ENCODE peak calls at places on chromosomes 1 and 21, in nine cellular contexts. P is RWPE1; Q is WERI-Rb-1; T is HCT116; G is AG04450; W is HepG2; L is CD8-positive, alpha-beta T cell; N is foreskin keratinocyte; B is CD4-positive, alpha-beta T cell. O is an unnamed sample.

GRCh38 chr1:47482783-47483182 is 44.9 kb downstream of the FOXD2 start:
- DNase-seq in B (no peak), W (no peak), P (no peak), N (no peak), G (no peak), L (no peak), Q (no peak), T (no peak), O (no peak)

GRCh38 chr1:46735708-46736324 is 16.9 kb upstream of the EFCAB14 start:
- DNase-seq in B (no peak), N (peak), Q (no peak), G (peak), P (peak), W (peak), T (peak), L (no peak), O (no peak)

GRCh38 chr21:36134820-36135390 is at the start of gene CBR3:
- DNase-seq in L (no peak), Q (peak), W (no peak), B (peak), G (no peak), P (peak), N (peak), T (no peak), O (peak)

GRCh38 chr1:116556289-116557006 is 14.4 kb downstream of the CD58 start:
- DNase-seq in Q (no peak), W (no peak), L (peak), G (no peak), N (peak), B (peak), P (peak), T (peak), O (peak)

GRCh38 chr1:43620956-43621355 is 29.0 kb upstream of the KDM4A start:
- DNase-seq in Q (no peak), W (no peak), T (no peak), L (no peak), N (no peak), G (no peak), B (no peak), P (no peak), O (no peak)

GRCh38 chr1:207404849-207405525 is 49.1 kb upstream of the CR2 start:
- DNase-seq in L (no peak), B (no peak), G (peak), T (peak), Q (no peak), N (peak), W (peak), P (peak), O (no peak)

GRCh38 chr1:30284226-30284625 is 439.2 kb downstream of the MATN1 start:
- DNase-seq in Q (no peak), T (no peak), N (no peak), G (no peak), L (no peak), P (no peak), B (no peak), W (no peak), O (peak)

GRCh38 chr1:234226819-234227165 is 146.5 kb upstream of the COA6 start:
- DNase-seq in Q (peak), N (no peak), L (no peak), W (no peak), P (no peak), B (no peak), T (no peak), G (no peak), O (no peak)

GRCh38 chr1:229420765-229421164 is 13.1 kb downstream of the ACTA1 start:
- DNase-seq in T (peak), G (no peak), P (no peak), N (no peak), L (no peak), B (no peak), W (no peak), Q (peak), O (no peak)

GRCh38 chr1:226061793-226062557 is 541 bp upstream of the H3-3A start:
- DNase-seq in L (peak), G (no peak), N (peak), P (peak), Q (peak), W (peak), B (peak), T (no peak), O (peak)

GRCh38 chr1:67690018-67690363 is 5.0 kb downstream of the GADD45A start:
- DNase-seq in Q (no peak), P (no peak), L (no peak), W (no peak), B (no peak), N (no peak), T (no peak), G (no peak), O (no peak)

GRCh38 chr21:42263591-42264131 is 44.7 kb downstream of the ABCG1 start:
- DNase-seq in T (no peak), P (no peak), Q (no peak), L (no peak), W (no peak), B (no peak), N (no peak), G (no peak), O (no peak)

GRCh38 chr1:85575363-85575995 is 5.1 kb upstream of the CCN1 start:
- DNase-seq in N (no peak), G (no peak), L (no peak), Q (no peak), P (no peak), W (no peak), T (no peak), B (no peak), O (no peak)

GRCh38 chr1:67674260-67675011 is 10.6 kb upstream of the GADD45A start:
- DNase-seq in P (no peak), Q (peak), B (peak), T (no peak), N (no peak), W (no peak), L (peak), G (no peak), O (no peak)

GRCh38 chr1:147907786-147908509 is 5.4 kb downstream of the GJA8 start:
- DNase-seq in P (no peak), W (no peak), B (no peak), T (no peak), G (no peak), Q (no peak), N (no peak), L (no peak), O (no peak)

GRCh38 chr1:97353094-97353493 is 567.7 kb downstream of the DPYD start:
- DNase-seq in N (no peak), T (no peak), W (no peak), B (no peak), L (no peak), G (no peak), Q (no peak), P (no peak), O (no peak)

GRCh38 chr1:209751627-209752231 is 4.1 kb upstream of the TRAF3IP3 start:
- DNase-seq in G (no peak), W (no peak), T (no peak), P (no peak), L (no peak), B (no peak), Q (no peak), N (no peak), O (no peak)

GRCh38 chr1:115727706-115728249 is 40.7 kb downstream of the CASQ2 start:
- DNase-seq in N (peak), T (no peak), G (peak), W (peak), L (no peak), Q (no peak), B (no peak), P (no peak), O (peak)

GRCh38 chr1:233075045-233075444 is 124.6 kb downstream of the NTPCR start:
- DNase-seq in Q (no peak), L (no peak), G (peak), N (peak), B (no peak), W (no peak), T (no peak), P (peak), O (no peak)

GRCh38 chr1:12384836-12385456 is 155.1 kb downstream of the VPS13D start:
- DNase-seq in B (no peak), G (no peak), T (no peak), N (no peak), W (no peak), L (no peak), Q (no peak), P (no peak), O (no peak)

GRCh38 chr1:55067022-55067781 is 27.9 kb downstream of the PCSK9 start:
- DNase-seq in L (no peak), N (no peak), W (no peak), Q (no peak), B (no peak), G (no peak), T (no peak), P (no peak), O (peak)

GRCh38 chr21:36320421-36321324 is 676 bp downstream of the MORC3 start:
- DNase-seq in W (peak), G (peak), B (no peak), P (peak), Q (peak), N (peak), T (peak), L (no peak), O (peak)

GRCh38 chr1:17925838-17926237 is 170.7 kb downstream of the ACTL8 start:
- DNase-seq in B (no peak), P (no peak), W (no peak), T (no peak), Q (no peak), L (no peak), N (no peak), G (no peak), O (no peak)

GRCh38 chr1:24051206-24051945 is 60.6 kb downstream of the MYOM3 start:
- DNase-seq in G (no peak), T (no peak), N (no peak), B (no peak), P (no peak), W (no peak), L (no peak), Q (no peak), O (no peak)

GRCh38 chr1:98053471-98054366 is 132.9 kb upstream of the DPYD start:
- DNase-seq in N (peak), W (peak), T (no peak), B (peak), G (no peak), P (peak), L (no peak), Q (peak), O (peak)

GRCh38 chr1:48674641-48675040 is 102.0 kb downstream of the BEND5 start:
- DNase-seq in P (peak), G (no peak), N (peak), T (no peak), Q (no peak), B (no peak), W (no peak), L (no peak), O (no peak)

GRCh38 chr1:50426702-50427085 is 3.5 kb upstream of the DMRTA2 start:
- DNase-seq in N (no peak), B (no peak), Q (no peak), P (no peak), T (no peak), L (no peak), W (no peak), G (no peak), O (no peak)

GRCh38 chr1:115445090-115445489 is 107.0 kb upstream of the NGF start:
- DNase-seq in G (no peak), B (no peak), P (no peak), T (no peak), Q (no peak), L (no peak), N (no peak), W (no peak), O (no peak)

GRCh38 chr21:31201548-31201947 is 142.5 kb downstream of the TIAM1 start:
- DNase-seq in W (no peak), T (no peak), B (no peak), P (no peak), Q (no peak), L (no peak), G (no peak), N (no peak), O (no peak)

GRCh38 chr1:234604726-234605492 is 5.1 kb downstream of the IRF2BP2 start:
- DNase-seq in G (no peak), N (peak), W (no peak), P (no peak), L (no peak), Q (no peak), T (no peak), B (no peak), O (peak)

GRCh38 chr1:204809488-204809887 is 61.2 kb upstream of the NFASC start:
- DNase-seq in G (no peak), T (no peak), P (no peak), W (no peak), N (no peak), B (no peak), L (no peak), Q (no peak), O (no peak)

GRCh38 chr1:167797005-167797404 is 75.2 kb downstream of the MPZL1 start:
- DNase-seq in B (no peak), Q (no peak), W (no peak), L (no peak), T (no peak), P (peak), G (peak), N (peak), O (peak)
- H3K27ac ChIP-seq in B (no peak), Q (no peak), W (no peak), L (no peak), T (no peak), P (peak), G (peak), N (no peak), O (peak)

GRCh38 chr1:60990719-60991100 is 91.7 kb upstream of the NFIA start:
- DNase-seq in B (no peak), Q (peak), P (no peak), T (no peak), L (no peak), G (no peak), W (no peak), N (no peak), O (no peak)
- H3K27ac ChIP-seq in B (no peak), Q (peak), P (no peak), T (no peak), L (no peak), G (no peak), W (no peak), N (no peak), O (peak)

DNA sequence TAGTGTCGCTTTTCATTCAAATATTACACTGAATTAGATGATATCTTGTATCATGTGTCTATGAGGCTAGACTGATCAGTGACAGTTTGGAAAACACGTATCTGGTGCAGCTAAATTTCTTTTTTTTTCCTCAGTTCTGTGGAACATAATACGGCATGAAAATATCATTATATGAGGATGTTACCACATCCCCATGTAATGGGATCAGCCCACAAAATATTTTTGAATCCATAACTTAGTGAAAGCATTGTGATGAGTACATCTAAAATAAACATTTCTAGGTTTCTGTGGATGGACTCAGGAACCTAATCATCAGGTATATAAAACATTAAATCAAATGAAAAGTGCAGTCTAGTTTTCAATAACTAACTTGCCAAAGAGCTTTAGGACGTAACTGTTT is 356.3 kb downstream of the USP25 start:
- DNase-seq in Q (no peak), N (no peak), G (no peak), L (no peak), W (no peak), T (no peak), P (no peak), B (no peak), O (no peak)
- H3K27ac ChIP-seq in Q (no peak), N (no peak), G (no peak), L (no peak), W (no peak), T (no peak), P (no peak), B (no peak), O (no peak)

GRCh38 chr1:40385437-40386310 is 12.1 kb downstream of the SMAP2 start:
- DNase-seq in P (no peak), N (no peak), B (peak), T (no peak), L (no peak), G (no peak), Q (no peak), W (no peak), O (no peak)
- H3K27ac ChIP-seq in P (no peak), N (no peak), B (peak), T (no peak), L (peak), G (no peak), Q (peak), W (peak), O (peak)

GRCh38 chr1:31370021-31370420 is 2.9 kb downstream of the FABP3 start:
- DNase-seq in Q (no peak), G (no peak), P (no peak), L (no peak), T (no peak), B (no peak), N (no peak), W (no peak), O (no peak)

GRCh38 chr1:31372961-31373896 is at the start of gene FABP3:
- DNase-seq in L (no peak), P (peak), T (no peak), G (no peak), N (peak), B (no peak), W (peak), Q (peak), O (peak)

GRCh38 chr1:31371560-31371959 is 1.3 kb downstream of the FABP3 start:
- DNase-seq in B (no peak), W (peak), Q (no peak), G (no peak), T (no peak), N (no peak), P (no peak), L (no peak), O (no peak)

GRCh38 chr1:31372051-31372450 is 825 bp downstream of the FABP3 start:
- DNase-seq in T (no peak), G (no peak), W (no peak), B (no peak), N (no peak), P (no peak), Q (no peak), L (no peak), O (no peak)

GRCh38 chr1:31371121-31371520 is 1.8 kb downstream of the FABP3 start:
- DNase-seq in P (no peak), G (no peak), T (no peak), W (no peak), L (no peak), B (no peak), Q (no peak), N (no peak), O (no peak)
- H3K27ac ChIP-seq in P (no peak), G (no peak), T (no peak), W (no peak), L (no peak), B (no peak), Q (no peak), N (no peak), O (peak)

O was measured in coronary artery.